ENCODE peak calls at places on chromosome 22, in ten cellular contexts. Q is coronary artery, W is endothelial cell of umbilical vein, B is neural progenitor cell, H is HCT116, X is mucosa of descending colon, R is NB4, A is hepatocyte, Z is fibroblast of mammary gland, I is gastrocnemius medialis. Y is an unnamed sample.

GRCh38 chr22:29470159-29470855 is 9.7 kb upstream of the NEFH start:
- DNase-seq in Q (no peak), W (peak; percentile 26), B (peak; percentile 94), H (peak; percentile 62), X (peak; percentile 81), R (peak; percentile 81), A (peak; percentile 80), Z (peak; percentile 26), I (no peak), Y (peak; percentile 44)

GRCh38 chr22:25546751-25547150 is 17.7 kb upstream of the GRK3 start:
- DNase-seq in Q (no peak), W (no peak), B (no peak), H (peak; percentile 50), X (no peak), R (peak; percentile 84), A (no peak), Z (peak; percentile 27), I (no peak), Y (no peak)

GRCh38 chr22:44597616-44598015 is 99.6 kb upstream of the RTL6 start:
- DNase-seq in Q (no peak), W (no peak), B (peak; percentile 62), H (no peak), X (no peak), R (no peak), A (peak; percentile 66), Z (peak; percentile 5), I (no peak), Y (no peak)

GRCh38 chr22:39469681-39470461 is 13.1 kb downstream of the MGAT3 start:
- DNase-seq in Q (no peak), W (no peak), B (peak; percentile 46), H (no peak), X (no peak), R (no peak), A (peak; percentile 59), Z (no peak), I (no peak), Y (no peak)

GRCh38 chr22:26476705-26477340 is 6.8 kb downstream of the HPS4 start:
- DNase-seq in Q (no peak), W (no peak), B (no peak), H (no peak), X (no peak), R (peak; percentile 18), A (no peak), Z (no peak), I (no peak), Y (peak; percentile 80)

GRCh38 chr22:20131856-20132685 is 467 bp downstream of the ZDHHC8 start:
- DNase-seq in Q (peak; percentile 80), W (no peak), B (peak; percentile 58), H (no peak), X (peak; percentile 57), R (no peak), A (peak; percentile 35), Z (peak; percentile 38), I (no peak), Y (no peak)

GRCh38 chr22:46026907-46027218 is 49.9 kb upstream of the WNT7B start:
- DNase-seq in Q (no peak), W (no peak), B (no peak), H (no peak), X (no peak), R (no peak), A (no peak), Z (no peak), I (no peak), Y (no peak)

GRCh38 chr22:29693671-29694070 is 26.1 kb upstream of the CABP7 start:
- DNase-seq in Q (no peak), W (no peak), B (no peak), H (no peak), X (no peak), R (no peak), A (no peak), Z (peak; percentile 52), I (no peak), Y (no peak)

GRCh38 chr22:25853902-25854301 is 111.9 kb downstream of the MYO18B start:
- DNase-seq in Q (no peak), W (no peak), B (peak; percentile 13), H (peak; percentile 6), X (no peak), R (no peak), A (no peak), Z (no peak), I (no peak), Y (no peak)

GRCh38 chr22:37880668-37881440 is 25.2 kb upstream of the MICALL1 start:
- DNase-seq in Q (no peak), W (peak; percentile 75), B (no peak), H (no peak), X (no peak), R (no peak), A (no peak), Z (peak; percentile 80), I (no peak), Y (peak; percentile 72)

GRCh38 chr22:31891366-31892079 is 52.8 kb upstream of the YWHAH start:
- DNase-seq in Q (no peak), W (no peak), B (peak; percentile 18), H (no peak), X (no peak), R (peak; percentile 39), A (no peak), Z (peak; percentile 31), I (no peak), Y (no peak)

GRCh38 chr22:29326481-29326880 is 11.0 kb upstream of the RASL10A start:
- DNase-seq in Q (no peak), W (no peak), B (no peak), H (no peak), X (no peak), R (no peak), A (no peak), Z (no peak), I (no peak), Y (no peak)

DNA sequence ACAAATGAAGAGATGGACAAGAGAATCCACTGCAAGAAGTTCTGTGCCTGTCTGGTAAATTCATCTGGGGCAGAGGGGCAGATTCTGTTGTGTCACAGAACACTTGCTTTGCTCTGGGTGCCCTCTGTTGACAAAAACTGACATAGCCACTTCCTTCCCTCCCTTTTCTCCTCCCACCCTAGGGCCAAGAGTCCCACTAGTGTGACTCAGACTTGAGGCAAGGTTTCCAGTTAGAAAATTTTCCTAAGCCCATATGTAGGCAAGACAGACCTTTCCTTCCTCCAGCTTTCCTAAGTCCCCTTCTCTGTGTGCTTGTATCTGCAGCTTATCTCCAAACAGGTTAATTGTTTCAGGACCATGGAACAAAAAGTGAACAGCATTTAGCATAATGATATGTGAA is 106.8 kb downstream of the RBFOX2 start:
- DNase-seq in Q (no peak), W (peak; percentile 90), B (peak; percentile 73), H (peak; percentile 76), X (no peak), R (peak; percentile 81), A (peak; percentile 87), Z (peak; percentile 94), I (peak; percentile 50), Y (peak; percentile 93)
- H3K4me3 ChIP-seq in Q (no peak overlapping the region), W (no peak overlapping the region), B (no peak overlapping the region), H (no peak overlapping the region), X (no peak overlapping the region), R (no peak overlapping the region), A (no peak overlapping the region), Z (no peak overlapping the region), I (no peak overlapping the region), Y (no peak overlapping the region)

DNA sequence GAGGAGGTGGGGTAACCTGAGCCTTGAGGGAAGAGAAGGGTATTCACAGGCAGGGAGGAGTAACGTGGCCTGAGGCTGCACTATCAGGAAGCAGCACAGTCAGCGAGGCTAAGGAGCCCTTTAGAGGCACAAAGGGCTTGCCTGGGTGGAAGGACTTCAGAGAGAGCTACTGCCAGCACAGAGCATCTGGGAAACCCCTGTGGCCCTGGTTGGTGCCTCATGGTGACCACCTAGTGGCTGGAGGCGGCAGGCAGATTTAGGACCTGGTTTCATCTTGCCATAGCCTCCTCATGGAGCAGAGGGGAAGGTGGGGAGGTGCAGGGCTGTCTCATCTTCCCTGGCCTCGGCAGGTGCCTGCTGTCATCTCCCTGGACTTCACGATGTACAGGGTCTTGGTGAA is 64.5 kb downstream of the MPPED1 start:
- DNase-seq in Q (no peak), W (no peak), B (peak; percentile 37), H (no peak), X (no peak), R (peak; percentile 18), A (no peak), Z (no peak), I (no peak), Y (no peak)
- TF ChIP-seq CTCF in Q (no peak), W (no peak), B (peak; percentile 35), H (no peak), X (no peak), R (peak; percentile 27), A (no peak), Z (no peak), I (no peak), Y (no peak)

GRCh38 chr22:23565942-23566715 is 14.0 kb downstream of the IGLL1 start:
- DNase-seq in Q (no peak), W (no peak), B (peak; percentile 67), H (no peak), X (no peak), R (no peak), A (peak; percentile 69), Z (no peak), I (no peak), Y (no peak)
- H3K4me3 ChIP-seq in Q (peak overlapping the region; percentile 74), W (no peak overlapping the region), B (peak overlapping the region; percentile 54), H (no peak overlapping the region), X (no peak overlapping the region), R (no peak overlapping the region), A (peak overlapping the region; percentile 62), Z (no peak overlapping the region), I (peak overlapping the region; percentile 29), Y (no peak overlapping the region)

GRCh38 chr22:43269325-43270040 is 73.7 kb downstream of the SCUBE1 start:
- DNase-seq in Q (no peak), W (no peak), B (peak; percentile 48), H (no peak), X (no peak), R (no peak), A (no peak), Z (no peak), I (no peak), Y (no peak)
- TF ChIP-seq CTCF in Q (no peak), W (no peak), B (no peak), H (no peak), X (no peak), R (no peak), A (no peak), Z (no peak), I (no peak), Y (no peak)

DNA sequence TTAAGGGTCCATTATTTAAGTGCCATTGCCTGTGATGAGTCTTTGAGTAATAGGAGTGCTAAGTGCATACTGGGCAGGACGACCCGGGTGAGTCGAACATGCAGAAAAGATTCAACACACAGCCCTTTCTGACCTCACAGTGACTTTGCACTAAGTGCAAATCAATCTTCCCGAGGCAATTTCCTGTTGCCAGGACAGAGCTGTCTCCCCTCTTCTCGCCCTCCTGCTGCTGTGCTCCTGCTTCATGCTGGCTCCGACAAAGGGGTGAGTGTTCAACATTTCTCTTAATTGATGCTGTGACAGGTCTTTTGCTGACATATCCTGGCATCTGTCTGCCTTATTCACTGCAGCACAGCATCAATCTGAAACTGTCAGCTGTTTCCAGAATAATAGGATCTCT is 42.0 kb downstream of the MCHR1 start:
- DNase-seq in Q (no peak), W (no peak), B (peak; percentile 37), H (no peak), X (no peak), R (peak; percentile 42), A (peak; percentile 37), Z (peak; percentile 62), I (no peak), Y (peak; percentile 13)
- H3K4me3 ChIP-seq in Q (no peak overlapping the region), W (no peak overlapping the region), B (no peak overlapping the region), H (no peak overlapping the region), X (no peak overlapping the region), R (no peak overlapping the region), A (no peak overlapping the region), Z (no peak overlapping the region), I (no peak overlapping the region), Y (no peak overlapping the region)